ENCODE peak calls at places on chromosomes 6 and 20, in ten cellular contexts. A, P, H, Q, V, T, U, M, D and S are unnamed samples.
A peak's percentile ranks its signal among the peaks of the same experiment; 100 is the strongest.

GRCh38 chr6:52729594-52729993 is 33.7 kb downstream of the GSTA2 start:
- DNase-seq in P (no peak), M (no peak), Q (no peak), D (no peak), H (peak; percentile 86), T (no peak), U (no peak), V (no peak), A (no peak), S (no peak)

GRCh38 chr20:6295026-6295425 is 172.2 kb upstream of the FERMT1 start:
- DNase-seq in M (no peak), U (no peak), A (no peak), Q (no peak), D (no peak), P (no peak), T (no peak), V (no peak), H (no peak), S (no peak)

GRCh38 chr6:71299541-71300470 is 11.2 kb downstream of the OGFRL1 start:
- DNase-seq in P (no peak), T (no peak), A (no peak), V (no peak), H (no peak), Q (no peak), M (no peak), U (peak; percentile 71), D (peak; percentile 73), S (peak; percentile 48)

GRCh38 chr20:35541118-35541782 is 628 bp upstream of the ERGIC3 start:
- DNase-seq in M (no peak), A (no peak), V (no peak), T (no peak), H (no peak), Q (no peak), D (no peak), P (no peak), U (no peak), S (no peak)

GRCh38 chr6:97594834-97595233 is 311.8 kb upstream of the MMS22L start:
- DNase-seq in U (no peak), D (no peak), P (no peak), H (no peak), T (no peak), A (no peak), M (no peak), V (no peak), Q (no peak), S (no peak)

GRCh38 chr6:81981812-81982211 is 229.3 kb upstream of the TENT5A start:
- DNase-seq in Q (no peak), A (no peak), H (no peak), M (no peak), V (no peak), P (no peak), D (peak; percentile 61), U (peak; percentile 63), T (no peak), S (peak; percentile 71)

GRCh38 chr6:11947569-11947968 is 64.5 kb upstream of the HIVEP1 start:
- DNase-seq in Q (no peak), D (no peak), U (no peak), A (no peak), T (no peak), M (no peak), H (no peak), P (no peak), V (no peak), S (no peak)

GRCh38 chr6:89216411-89216810 is 747 bp downstream of the GABRR1 start:
- DNase-seq in V (no peak), H (no peak), A (no peak), T (no peak), P (no peak), D (no peak), U (no peak), M (peak; percentile 26), Q (no peak), S (no peak)

GRCh38 chr6:1819007-1819406 is 209.3 kb downstream of the FOXC1 start:
- DNase-seq in Q (no peak), M (no peak), P (no peak), V (no peak), U (no peak), D (no peak), T (no peak), H (no peak), A (no peak), S (no peak)

GRCh38 chr20:61776491-61776890 is 289.2 kb downstream of the TAF4 start:
- DNase-seq in D (no peak), A (no peak), Q (no peak), H (no peak), M (no peak), V (no peak), T (no peak), P (peak; percentile 24), U (no peak), S (no peak)

GRCh38 chr6:163958646-163959045 is 544.1 kb downstream of the QKI start:
- DNase-seq in U (no peak), V (no peak), T (no peak), D (no peak), A (no peak), Q (no peak), P (no peak), H (no peak), M (no peak), S (no peak)

GRCh38 chr6:23659125-23659524 is 466.9 kb upstream of the NRSN1 start:
- DNase-seq in A (no peak), H (no peak), T (no peak), P (no peak), V (no peak), Q (no peak), M (no peak), U (no peak), D (no peak), S (no peak)

GRCh38 chr20:36873498-36874189 is 2.3 kb upstream of the TLDC2 start:
- DNase-seq in P (peak; percentile 26), D (no peak), A (no peak), T (no peak), H (no peak), V (no peak), U (no peak), M (no peak), Q (no peak), S (no peak)

GRCh38 chr6:116267879-116268588 is 11.7 kb downstream of the TSPYL1 start:
- DNase-seq in M (no peak), T (no peak), P (no peak), Q (no peak), H (no peak), D (peak; percentile 46), A (no peak), V (no peak), U (no peak), S (no peak)

GRCh38 chr6:116266803-116267202 is 12.9 kb downstream of the TSPYL1 start:
- DNase-seq in V (no peak), P (no peak), H (no peak), D (no peak), U (peak; percentile 63), Q (no peak), T (no peak), A (no peak), M (no peak), S (no peak)

GRCh38 chr6:116271309-116271708 is 8.4 kb downstream of the TSPYL1 start:
- DNase-seq in D (no peak), H (no peak), A (no peak), T (no peak), Q (no peak), M (no peak), U (no peak), P (no peak), V (no peak), S (no peak)

GRCh38 chr6:116265081-116265829 is 11.4 kb upstream of the TSPYL4 start:
- DNase-seq in V (no peak), P (no peak), D (no peak), U (peak; percentile 83), A (peak; percentile 50), M (no peak), H (no peak), T (no peak), Q (peak; percentile 56), S (no peak)

GRCh38 chr6:116268589-116269293 is 11.0 kb downstream of the TSPYL1 start:
- DNase-seq in U (peak; percentile 68), T (no peak), Q (no peak), A (no peak), P (no peak), H (no peak), D (peak; percentile 83), V (no peak), M (no peak), S (peak; percentile 68)
- TF ChIP-seq CTCF in U (peak; percentile 93), T (peak; percentile 82), Q (peak; percentile 69), A (peak; percentile 80), P (peak; percentile 75), H (peak; percentile 67), D (peak; percentile 98), V (peak; percentile 66), M (peak; percentile 72), S (peak; percentile 94)

GRCh38 chr6:31186052-31186734 is 15.7 kb upstream of the POU5F1 start:
- DNase-seq in D (no peak), M (peak; percentile 88), T (no peak), Q (peak; percentile 85), H (peak; percentile 87), V (no peak), A (peak; percentile 88), P (peak; percentile 68), U (peak; percentile 77), S (no peak)
- H3K27ac ChIP-seq in D (no peak overlapping the region), M (peak overlapping the region; percentile 86), T (no peak overlapping the region), Q (peak overlapping the region; percentile 96), H (peak overlapping the region; percentile 90), V (peak overlapping the region; percentile 82), A (peak overlapping the region; percentile 94), P (peak overlapping the region; percentile 85), U (peak overlapping the region; percentile 98), S (peak overlapping the region; percentile 100)

GRCh38 chr6:5995705-5996686 is 10.7 kb downstream of the NRN1 start:
- DNase-seq in U (peak; percentile 58), T (no peak), P (peak; percentile 75), Q (peak; percentile 64), H (peak; percentile 48), M (no peak), A (peak; percentile 71), V (no peak), D (no peak), S (peak; percentile 59)
- TF ChIP-seq CTCF in U (peak; percentile 29), T (no peak), P (peak; percentile 29), Q (no peak), H (no peak), M (no peak), A (peak; percentile 47), V (no peak), D (no peak), S (peak; percentile 16)

GRCh38 chr6:139112561-139112960 is 22.3 kb upstream of the HECA start:
- DNase-seq in A (no peak), V (no peak), P (no peak), M (no peak), T (no peak), H (no peak), U (no peak), D (peak; percentile 32), Q (no peak), S (peak; percentile 4)

GRCh38 chr6:139114741-139115140 is 20.1 kb upstream of the HECA start:
- DNase-seq in A (no peak), H (no peak), D (no peak), T (no peak), V (no peak), Q (no peak), M (no peak), P (no peak), U (no peak), S (no peak)

GRCh38 chr6:139108378-139108777 is 26.5 kb upstream of the HECA start:
- DNase-seq in A (no peak), P (no peak), H (no peak), U (no peak), V (no peak), D (no peak), M (no peak), T (no peak), Q (no peak), S (no peak)

GRCh38 chr6:139109558-139109957 is 25.3 kb upstream of the HECA start:
- DNase-seq in T (no peak), D (peak; percentile 21), Q (no peak), U (no peak), H (peak; percentile 16), P (no peak), V (no peak), A (no peak), M (no peak), S (no peak)

GRCh38 chr6:139112146-139112545 is 22.7 kb upstream of the HECA start:
- DNase-seq in Q (no peak), U (peak; percentile 63), M (no peak), D (peak; percentile 33), V (no peak), P (no peak), T (no peak), H (no peak), A (no peak), S (peak; percentile 41)
- H3K27ac ChIP-seq in Q (no peak overlapping the region), U (peak overlapping the region; percentile 16), M (no peak overlapping the region), D (no peak overlapping the region), V (no peak overlapping the region), P (no peak overlapping the region), T (no peak overlapping the region), H (no peak overlapping the region), A (no peak overlapping the region), S (no peak overlapping the region)